ENCODE peak calls at places on chromosomes 3 and 15, in seven cellular contexts. Y is upper lobe of right lung, B is H9, C is pancreas, K is aorta, A is ovary, F is breast epithelium. O is an unnamed sample.

GRCh38 chr15:95254263-95254662 is 1022.9 kb downstream of the MCTP2 start:
- DNase-seq in Y (no peak), B (no peak), C (no peak), K (no peak), A (no peak), F (no peak), O (no peak)

GRCh38 chr15:92869263-92869940 is 30.7 kb upstream of the CHD2 start:
- DNase-seq in Y (no peak), B (no peak), C (no peak), K (no peak), A (no peak), F (no peak), O (peak; percentile 43)

GRCh38 chr15:51589881-51590570 is 32.5 kb downstream of the DMXL2 start:
- DNase-seq in Y (no peak), B (no peak), C (no peak), K (no peak), A (no peak), F (no peak), O (no peak)

GRCh38 chr3:65833761-65834505 is 204.8 kb downstream of the MAGI1 start:
- DNase-seq in Y (no peak), B (no peak), C (no peak), K (no peak), A (no peak), F (no peak), O (peak; percentile 81)

GRCh38 chr3:15801298-15801697 is 3.5 kb upstream of the ANKRD28 start:
- DNase-seq in Y (no peak), B (no peak), C (no peak), K (no peak), A (no peak), F (no peak), O (no peak)

GRCh38 chr15:52180196-52180835 is 10.9 kb downstream of the GNB5 start:
- DNase-seq in Y (no peak), B (no peak), C (no peak), K (no peak), A (peak; percentile 42), F (no peak), O (no peak)

GRCh38 chr15:82649226-82649999 is 2.2 kb upstream of the CPEB1 start:
- DNase-seq in Y (no peak), B (no peak), C (no peak), K (no peak), A (no peak), F (no peak), O (no peak)

GRCh38 chr3:126179825-126180476 is 435 bp downstream of the ALDH1L1 start:
- DNase-seq in Y (no peak), B (peak; percentile 81), C (peak; percentile 85), K (peak; percentile 89), A (peak; percentile 69), F (no peak), O (no peak)

GRCh38 chr3:58464875-58465274 is 27.0 kb upstream of the KCTD6 start:
- DNase-seq in Y (no peak), B (no peak), C (no peak), K (no peak), A (no peak), F (no peak), O (no peak)

GRCh38 chr15:94234300-94234699 is 2.9 kb downstream of the MCTP2 start:
- DNase-seq in Y (peak; percentile 67), B (no peak), C (no peak), K (no peak), A (no peak), F (no peak), O (no peak)

GRCh38 chr3:37751967-37752660 is 109.6 kb upstream of the CTDSPL start:
- DNase-seq in Y (no peak), B (no peak), C (no peak), K (no peak), A (no peak), F (no peak), O (no peak)

GRCh38 chr3:170502297-170502696 is 83.6 kb downstream of the SLC7A14 start:
- DNase-seq in Y (no peak), B (no peak), C (no peak), K (no peak), A (peak; percentile 54), F (no peak), O (peak; percentile 48)

GRCh38 chr3:196175116-196175625 is 36.0 kb downstream of the ZDHHC19 start:
- DNase-seq in Y (no peak), B (no peak), C (no peak), K (peak; percentile 46), A (no peak), F (no peak), O (no peak)

GRCh38 chr3:62367735-62368704 is 5.3 kb downstream of the FEZF2 start:
- DNase-seq in Y (no peak), B (peak; percentile 57), C (no peak), K (no peak), A (no peak), F (no peak), O (no peak)
- H3K27me3 ChIP-seq in Y (peaks cover 69% of the 10 kb centered on the region), B (peaks cover 82% of the 10 kb centered on the region), C (peaks cover 46% of the 10 kb centered on the region), K (no peaks in the 10 kb centered on the region), A (no peaks in the 10 kb centered on the region), F (no peaks in the 10 kb centered on the region), O (peaks cover 84% of the 10 kb centered on the region)

DNA sequence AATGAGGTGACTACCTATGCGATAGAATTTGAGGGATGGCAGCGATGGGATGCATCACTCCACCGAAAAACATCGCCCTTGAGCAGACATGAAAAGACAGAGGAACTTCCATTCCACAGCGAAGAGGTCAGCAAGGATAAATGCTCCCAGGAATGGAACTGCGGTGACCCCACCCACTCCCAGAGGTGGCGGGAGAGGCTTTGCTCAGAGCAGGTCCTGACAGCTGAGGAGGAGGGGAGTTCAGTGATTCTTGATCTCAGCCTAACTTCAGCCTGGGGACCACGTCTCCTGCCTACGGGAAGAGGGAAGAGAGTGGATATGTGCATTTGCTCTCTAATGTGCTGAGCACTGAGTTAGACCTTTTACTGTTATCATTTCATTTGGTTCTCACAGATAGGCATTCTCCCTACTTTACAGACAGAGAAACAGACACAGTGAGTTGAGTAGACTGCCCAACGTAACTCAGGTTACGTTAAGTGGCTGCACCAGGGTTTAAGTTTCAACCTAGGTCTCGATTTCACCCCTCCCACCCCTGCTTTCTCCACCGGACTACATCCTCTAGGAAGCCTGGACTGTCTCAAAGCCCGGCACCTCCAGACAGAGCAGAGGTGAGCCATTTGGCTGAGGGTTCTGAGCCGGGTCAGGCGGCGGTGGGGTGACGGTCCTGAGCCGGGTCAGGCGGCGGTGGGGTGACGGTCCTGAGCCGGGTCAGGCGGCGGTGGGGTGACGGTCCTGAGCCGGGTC is 170.0 kb downstream of the RAB11A start:
- DNase-seq in Y (no peak), B (peak; percentile 59), C (no peak), K (no peak), A (no peak), F (no peak), O (no peak)
- H3K27me3 ChIP-seq in Y (peaks cover 24% of the 10 kb centered on the region), B (no peaks in the 10 kb centered on the region), C (no peaks in the 10 kb centered on the region), K (no peaks in the 10 kb centered on the region), A (no peaks in the 10 kb centered on the region), F (no peaks in the 10 kb centered on the region), O (peaks cover 45% of the 10 kb centered on the region)

GRCh38 chr3:10774129-10774670 is 41.8 kb upstream of the SLC6A11 start:
- DNase-seq in Y (no peak), B (no peak), C (no peak), K (no peak), A (no peak), F (no peak), O (no peak)
- H3K27me3 ChIP-seq in Y (peaks cover 15% of the 10 kb centered on the region), B (no peaks in the 10 kb centered on the region), C (peaks cover 6% of the 10 kb centered on the region), K (no peaks in the 10 kb centered on the region), A (no peaks in the 10 kb centered on the region), F (no peaks in the 10 kb centered on the region), O (peaks cover 13% of the 10 kb centered on the region)

DNA sequence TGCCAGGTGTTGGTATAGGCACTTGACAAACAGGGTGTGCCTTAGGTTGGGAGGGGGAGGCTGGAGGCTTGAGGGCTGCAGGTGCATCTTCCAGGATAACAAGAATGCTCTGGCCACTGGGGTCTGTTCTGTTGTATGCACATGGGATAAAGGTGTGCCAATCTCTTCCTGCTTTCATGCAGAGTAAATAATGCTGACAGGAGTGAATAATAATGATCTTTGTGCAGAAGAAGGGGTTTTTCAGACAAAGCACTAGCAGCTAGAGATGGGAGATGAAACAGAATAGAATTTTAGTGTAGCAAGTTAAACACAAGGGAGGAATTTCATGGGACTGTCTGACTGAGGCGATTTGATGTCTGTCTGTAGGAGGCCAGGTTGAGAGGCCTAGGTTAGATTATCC is 1.9 kb upstream of the ROPN1 start:
- DNase-seq in Y (no peak), B (no peak), C (no peak), K (no peak), A (no peak), F (no peak), O (no peak)
- H3K27me3 ChIP-seq in Y (no peaks in the 10 kb centered on the region), B (peaks cover 14% of the 10 kb centered on the region), C (no peaks in the 10 kb centered on the region), K (no peaks in the 10 kb centered on the region), A (no peaks in the 10 kb centered on the region), F (no peaks in the 10 kb centered on the region), O (peaks cover 35% of the 10 kb centered on the region)

GRCh38 chr3:178508443-178508825 is 27.8 kb upstream of the KCNMB2 start:
- DNase-seq in Y (no peak), B (no peak), C (no peak), K (no peak), A (no peak), F (no peak), O (no peak)

GRCh38 chr3:178504128-178504527 is 32.1 kb upstream of the KCNMB2 start:
- DNase-seq in Y (no peak), B (no peak), C (no peak), K (no peak), A (no peak), F (no peak), O (no peak)

GRCh38 chr3:178507507-178508442 is 28.5 kb upstream of the KCNMB2 start:
- DNase-seq in Y (no peak), B (no peak), C (no peak), K (no peak), A (no peak), F (no peak), O (no peak)

GRCh38 chr3:178510496-178510895 is 25.7 kb upstream of the KCNMB2 start:
- DNase-seq in Y (no peak), B (no peak), C (no peak), K (no peak), A (no peak), F (no peak), O (no peak)

DNA sequence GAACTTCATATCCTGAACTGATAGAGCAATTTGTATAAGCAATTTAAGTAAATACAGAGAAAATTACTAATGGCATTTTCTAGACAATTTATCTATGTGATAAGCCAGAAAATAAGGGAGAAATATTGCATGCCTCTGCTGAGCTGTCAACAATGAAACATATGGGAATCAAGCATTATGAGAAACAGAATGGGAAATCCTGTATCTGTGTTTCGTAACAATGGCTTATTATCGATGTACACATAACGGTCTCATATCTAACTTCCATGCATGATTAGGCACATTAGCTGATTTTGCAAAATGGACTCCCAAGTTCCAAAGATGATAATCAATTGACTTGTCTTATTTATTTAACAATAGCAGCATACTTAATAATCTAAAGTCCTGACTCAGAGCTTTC is 30.4 kb upstream of the KCNMB2 start:
- DNase-seq in Y (no peak), B (no peak), C (no peak), K (no peak), A (no peak), F (no peak), O (no peak)
- H3K27me3 ChIP-seq in Y (no peaks in the 10 kb centered on the region), B (no peaks in the 10 kb centered on the region), C (no peaks in the 10 kb centered on the region), K (no peaks in the 10 kb centered on the region), A (no peaks in the 10 kb centered on the region), F (no peaks in the 10 kb centered on the region), O (no peaks in the 10 kb centered on the region)